ENCODE peak calls at places on chromosome 3, in six cellular contexts. One of them, this sample, is unnamed. For H3K4me1, the result is how much of the 10 kb centered on the place peaks cover.

GRCh38 chr3:175295248-175296000 is 436.3 kb downstream of the NAALADL2 start:
- DNase-seq in esophagus squamous epithelium: no peak
- DNase-seq in Peyer's patch: no peak
- DNase-seq in stomach: no peak
- DNase-seq in colonic mucosa: no peak
- DNase-seq in endothelial cell of umbilical vein: no peak
- DNase-seq in this sample: no peak

GRCh38 chr3:180048840-180049239 is 12.1 kb upstream of the PEX5L start:
- DNase-seq in colonic mucosa: no peak
- DNase-seq in Peyer's patch: no peak
- DNase-seq in endothelial cell of umbilical vein: no peak
- DNase-seq in esophagus squamous epithelium: no peak
- DNase-seq in stomach: no peak
- DNase-seq in this sample: no peak

GRCh38 chr3:172595648-172596393 is 72.6 kb upstream of the TNFSF10 start:
- DNase-seq in Peyer's patch: no peak
- DNase-seq in stomach: peak
- DNase-seq in endothelial cell of umbilical vein: peak
- DNase-seq in esophagus squamous epithelium: no peak
- DNase-seq in colonic mucosa: peak
- DNase-seq in this sample: peak

GRCh38 chr3:12180218-12180617 is 21.5 kb upstream of the TIMP4 start:
- DNase-seq in esophagus squamous epithelium: no peak
- DNase-seq in colonic mucosa: peak
- DNase-seq in endothelial cell of umbilical vein: peak
- DNase-seq in stomach: peak
- DNase-seq in Peyer's patch: no peak
- DNase-seq in this sample: no peak

GRCh38 chr3:179811321-179812095 is 158.7 kb downstream of the USP13 start:
- DNase-seq in esophagus squamous epithelium: no peak
- DNase-seq in Peyer's patch: no peak
- DNase-seq in endothelial cell of umbilical vein: peak
- DNase-seq in colonic mucosa: peak
- DNase-seq in stomach: peak
- DNase-seq in this sample: peak

GRCh38 chr3:157905885-157906284 is 200.3 kb downstream of the SHOX2 start:
- DNase-seq in stomach: no peak
- DNase-seq in esophagus squamous epithelium: no peak
- DNase-seq in endothelial cell of umbilical vein: no peak
- DNase-seq in colonic mucosa: no peak
- DNase-seq in Peyer's patch: no peak
- DNase-seq in this sample: no peak

GRCh38 chr3:139934557-139935070 is 371 bp upstream of the CLSTN2 start:
- DNase-seq in Peyer's patch: no peak
- DNase-seq in colonic mucosa: peak
- DNase-seq in endothelial cell of umbilical vein: no peak
- DNase-seq in stomach: no peak
- DNase-seq in esophagus squamous epithelium: no peak
- DNase-seq in this sample: no peak

GRCh38 chr3:129605593-129606521 is 619 bp downstream of the PLXND1 start:
- DNase-seq in esophagus squamous epithelium: no peak
- DNase-seq in Peyer's patch: no peak
- DNase-seq in stomach: peak
- DNase-seq in endothelial cell of umbilical vein: peak
- DNase-seq in colonic mucosa: no peak
- DNase-seq in this sample: peak

GRCh38 chr3:24005669-24006068 is 60.6 kb downstream of the NR1D2 start:
- DNase-seq in Peyer's patch: no peak
- DNase-seq in stomach: no peak
- DNase-seq in endothelial cell of umbilical vein: no peak
- DNase-seq in colonic mucosa: no peak
- DNase-seq in esophagus squamous epithelium: no peak
- DNase-seq in this sample: no peak

GRCh38 chr3:40534283-40534682 is 9.5 kb downstream of the ZNF621 start:
- DNase-seq in colonic mucosa: no peak
- DNase-seq in esophagus squamous epithelium: no peak
- DNase-seq in stomach: no peak
- DNase-seq in Peyer's patch: no peak
- DNase-seq in endothelial cell of umbilical vein: no peak
- DNase-seq in this sample: no peak

GRCh38 chr3:136893848-136894443 is 31.9 kb downstream of the NCK1 start:
- DNase-seq in endothelial cell of umbilical vein: peak
- DNase-seq in colonic mucosa: no peak
- DNase-seq in stomach: no peak
- DNase-seq in Peyer's patch: no peak
- DNase-seq in esophagus squamous epithelium: no peak
- DNase-seq in this sample: no peak

GRCh38 chr3:127448671-127449070 is 141.9 kb downstream of the TPRA1 start:
- DNase-seq in colonic mucosa: no peak
- DNase-seq in endothelial cell of umbilical vein: no peak
- DNase-seq in esophagus squamous epithelium: no peak
- DNase-seq in Peyer's patch: peak
- DNase-seq in stomach: peak
- DNase-seq in this sample: no peak

GRCh38 chr3:121431717-121432517 is 113.9 kb downstream of the POLQ start:
- DNase-seq in Peyer's patch: no peak
- DNase-seq in esophagus squamous epithelium: no peak
- DNase-seq in stomach: no peak
- DNase-seq in endothelial cell of umbilical vein: peak
- DNase-seq in colonic mucosa: peak
- DNase-seq in this sample: peak

GRCh38 chr3:151894219-151894618 is 20.8 kb downstream of the SUCNR1 start:
- DNase-seq in stomach: no peak
- DNase-seq in Peyer's patch: no peak
- DNase-seq in colonic mucosa: no peak
- DNase-seq in esophagus squamous epithelium: no peak
- DNase-seq in endothelial cell of umbilical vein: no peak
- DNase-seq in this sample: no peak

GRCh38 chr3:30606301-30607031 is at the start of gene TGFBR2:
- DNase-seq in endothelial cell of umbilical vein: peak
- DNase-seq in stomach: peak
- DNase-seq in Peyer's patch: peak
- DNase-seq in esophagus squamous epithelium: peak
- DNase-seq in colonic mucosa: peak
- DNase-seq in this sample: peak

GRCh38 chr3:30604566-30604965 is 1.8 kb upstream of the TGFBR2 start:
- DNase-seq in stomach: no peak
- DNase-seq in endothelial cell of umbilical vein: no peak
- DNase-seq in esophagus squamous epithelium: no peak
- DNase-seq in Peyer's patch: no peak
- DNase-seq in colonic mucosa: no peak
- DNase-seq in this sample: no peak

GRCh38 chr3:30605005-30605404 is 1.4 kb upstream of the TGFBR2 start:
- DNase-seq in stomach: no peak
- DNase-seq in esophagus squamous epithelium: no peak
- DNase-seq in endothelial cell of umbilical vein: no peak
- DNase-seq in Peyer's patch: no peak
- DNase-seq in colonic mucosa: no peak
- DNase-seq in this sample: no peak

GRCh38 chr3:30607032-30607833 is 832 bp downstream of the TGFBR2 start:
- DNase-seq in endothelial cell of umbilical vein: peak
- DNase-seq in esophagus squamous epithelium: peak
- DNase-seq in stomach: peak
- DNase-seq in Peyer's patch: peak
- DNase-seq in colonic mucosa: peak
- DNase-seq in this sample: peak

GRCh38 chr3:30605706-30606300 is 598 bp upstream of the TGFBR2 start:
- DNase-seq in Peyer's patch: no peak
- DNase-seq in colonic mucosa: no peak
- DNase-seq in endothelial cell of umbilical vein: no peak
- DNase-seq in esophagus squamous epithelium: no peak
- DNase-seq in stomach: no peak
- DNase-seq in this sample: no peak
- H3K27ac ChIP-seq in Peyer's patch: peak
- H3K27ac ChIP-seq in colonic mucosa: peak
- H3K27ac ChIP-seq in endothelial cell of umbilical vein: peak
- H3K27ac ChIP-seq in esophagus squamous epithelium: peak
- H3K27ac ChIP-seq in stomach: peak
- H3K27ac ChIP-seq in this sample: peak

GRCh38 chr3:50318163-50318562 is 4.4 kb downstream of the HYAL2 start:
- DNase-seq in endothelial cell of umbilical vein: no peak
- DNase-seq in stomach: no peak
- DNase-seq in colonic mucosa: no peak
- DNase-seq in Peyer's patch: no peak
- DNase-seq in esophagus squamous epithelium: no peak
- DNase-seq in this sample: no peak
- H3K4me1 ChIP-seq in endothelial cell of umbilical vein: half or more
- H3K4me1 ChIP-seq in stomach: half or more
- H3K4me1 ChIP-seq in colonic mucosa: under half
- H3K4me1 ChIP-seq in Peyer's patch: half or more
- H3K4me1 ChIP-seq in esophagus squamous epithelium: half or more
- H3K4me1 ChIP-seq in this sample: under half

GRCh38 chr3:33681667-33682066 is 36.4 kb downstream of the CLASP2 start:
- DNase-seq in esophagus squamous epithelium: no peak
- DNase-seq in Peyer's patch: no peak
- DNase-seq in colonic mucosa: no peak
- DNase-seq in endothelial cell of umbilical vein: no peak
- DNase-seq in stomach: no peak
- DNase-seq in this sample: no peak
- H3K27ac ChIP-seq in esophagus squamous epithelium: no peak
- H3K27ac ChIP-seq in Peyer's patch: no peak
- H3K27ac ChIP-seq in colonic mucosa: no peak
- H3K27ac ChIP-seq in endothelial cell of umbilical vein: no peak
- H3K27ac ChIP-seq in stomach: no peak
- H3K27ac ChIP-seq in this sample: no peak

DNA sequence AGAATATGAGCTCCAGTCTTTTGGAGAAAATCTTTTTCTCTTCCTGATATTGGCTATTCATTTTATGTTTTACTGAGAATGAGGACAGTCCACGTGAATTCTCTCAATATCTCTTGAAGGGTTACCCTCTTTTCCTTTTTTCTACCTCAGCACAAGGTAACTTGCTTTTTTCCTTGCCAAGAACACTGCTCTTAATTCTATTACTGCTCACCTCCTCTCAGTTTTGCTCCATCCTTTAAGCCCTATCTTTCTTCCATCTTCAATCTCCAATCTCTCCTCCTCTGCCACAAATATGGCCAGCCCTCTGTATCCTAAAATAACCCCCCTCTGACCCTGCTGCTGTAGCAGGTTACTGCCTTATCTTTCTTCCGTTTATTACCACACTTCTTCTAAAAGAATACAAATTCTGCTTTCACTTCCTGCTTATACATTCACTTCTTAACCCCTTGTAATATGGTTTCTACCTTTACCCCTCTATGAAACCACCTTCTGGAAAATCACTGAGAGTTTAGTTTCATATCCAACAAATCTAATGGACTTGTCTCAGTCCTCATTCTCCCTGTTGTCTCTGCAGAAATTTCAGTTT is 89.0 kb downstream of the NFKBIZ start:
- DNase-seq in esophagus squamous epithelium: no peak
- DNase-seq in stomach: no peak
- DNase-seq in colonic mucosa: no peak
- DNase-seq in endothelial cell of umbilical vein: peak
- DNase-seq in Peyer's patch: no peak
- DNase-seq in this sample: peak
- H3K4me1 ChIP-seq in esophagus squamous epithelium: under half
- H3K4me1 ChIP-seq in stomach: under half
- H3K4me1 ChIP-seq in colonic mucosa: under half
- H3K4me1 ChIP-seq in endothelial cell of umbilical vein: half or more
- H3K4me1 ChIP-seq in Peyer's patch: under half
- H3K4me1 ChIP-seq in this sample: half or more

DNA sequence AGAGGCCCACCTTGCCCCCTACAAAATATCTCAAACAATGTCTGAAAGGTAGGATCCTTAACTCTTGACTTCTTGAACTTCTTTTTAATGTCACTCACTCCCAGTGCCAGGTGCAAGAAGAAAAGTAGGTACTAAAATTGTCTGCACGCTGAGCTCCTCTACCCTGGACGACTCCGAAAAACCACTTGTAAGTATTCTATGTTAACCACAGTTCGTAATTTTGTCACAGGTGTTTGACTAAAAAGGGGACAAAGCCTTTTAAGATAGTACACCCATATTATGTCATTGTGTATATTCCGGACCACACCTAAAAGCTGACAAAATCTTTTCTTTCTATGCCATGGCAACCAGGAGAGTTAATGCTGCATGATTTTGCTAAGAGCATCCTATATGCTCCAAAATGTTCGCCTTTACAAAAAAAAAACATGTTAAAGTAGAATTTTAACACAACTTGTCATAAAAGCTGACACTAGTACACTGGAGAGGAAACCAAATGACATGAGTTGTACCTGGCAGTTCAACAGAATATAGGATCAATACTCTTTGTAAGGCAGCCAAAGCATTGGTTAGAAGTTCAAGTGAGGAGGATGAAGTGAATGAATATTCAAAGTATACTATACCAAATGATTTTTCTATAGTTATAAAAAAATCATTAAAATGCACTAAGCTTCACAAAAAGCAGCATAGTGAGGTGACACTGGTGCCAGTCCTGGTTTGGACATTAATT is 210.5 kb downstream of the FOXP1 start:
- DNase-seq in colonic mucosa: no peak
- DNase-seq in Peyer's patch: no peak
- DNase-seq in endothelial cell of umbilical vein: no peak
- DNase-seq in stomach: no peak
- DNase-seq in esophagus squamous epithelium: no peak
- DNase-seq in this sample: peak
- H3K27ac ChIP-seq in colonic mucosa: no peak
- H3K27ac ChIP-seq in Peyer's patch: no peak
- H3K27ac ChIP-seq in endothelial cell of umbilical vein: no peak
- H3K27ac ChIP-seq in stomach: no peak
- H3K27ac ChIP-seq in esophagus squamous epithelium: no peak
- H3K27ac ChIP-seq in this sample: peak

GRCh38 chr3:58119221-58119620 is 91.6 kb downstream of the DNASE1L3 start:
- DNase-seq in esophagus squamous epithelium: no peak
- DNase-seq in stomach: no peak
- DNase-seq in Peyer's patch: no peak
- DNase-seq in endothelial cell of umbilical vein: no peak
- DNase-seq in colonic mucosa: no peak
- DNase-seq in this sample: no peak

GRCh38 chr3:58120075-58120812 is 90.5 kb downstream of the DNASE1L3 start:
- DNase-seq in endothelial cell of umbilical vein: peak
- DNase-seq in esophagus squamous epithelium: no peak
- DNase-seq in stomach: peak
- DNase-seq in Peyer's patch: no peak
- DNase-seq in colonic mucosa: no peak
- DNase-seq in this sample: no peak

GRCh38 chr3:58116161-58116955 is 94.4 kb downstream of the DNASE1L3 start:
- DNase-seq in endothelial cell of umbilical vein: peak
- DNase-seq in stomach: no peak
- DNase-seq in esophagus squamous epithelium: peak
- DNase-seq in Peyer's patch: no peak
- DNase-seq in colonic mucosa: no peak
- DNase-seq in this sample: peak

GRCh38 chr3:58117561-58118305 is 93.0 kb downstream of the DNASE1L3 start:
- DNase-seq in colonic mucosa: peak
- DNase-seq in endothelial cell of umbilical vein: peak
- DNase-seq in Peyer's patch: no peak
- DNase-seq in stomach: peak
- DNase-seq in esophagus squamous epithelium: no peak
- DNase-seq in this sample: no peak

GRCh38 chr3:58116985-58117384 is 93.8 kb downstream of the DNASE1L3 start:
- DNase-seq in stomach: no peak
- DNase-seq in Peyer's patch: no peak
- DNase-seq in colonic mucosa: no peak
- DNase-seq in endothelial cell of umbilical vein: no peak
- DNase-seq in esophagus squamous epithelium: no peak
- DNase-seq in this sample: no peak
- H3K4me1 ChIP-seq in stomach: half or more
- H3K4me1 ChIP-seq in Peyer's patch: under half
- H3K4me1 ChIP-seq in colonic mucosa: under half
- H3K4me1 ChIP-seq in endothelial cell of umbilical vein: half or more
- H3K4me1 ChIP-seq in esophagus squamous epithelium: half or more
- H3K4me1 ChIP-seq in this sample: under half

This sample was measured in CD4-positive, CD25-positive, alpha-beta regulatory T cell.